ENCODE peak calls at places on chromosomes 1 and 21, in seven cellular contexts. X is HFFc6; O is activated CD4-positive, alpha-beta T cell treated with anti-CD3 and anti-CD28 coated beads, Interleukin-2, amount 50 U/mL, for 4 hours; Z is activated T-helper 1 cell treated with anti-CD3 and anti-CD28 coated beads, Interleukin-2, amount 50 U/mL, for 16 hours; K is progenitor cell of endocrine pancreas; H is GM19239; S is activated CD8-positive, alpha-beta memory T cell treated with anti-CD3 and anti-CD28 coated beads, Interleukin-2, amount 50 U/mL, for 48 hours. B is an unnamed sample.

GRCh38 chr21:46116189-46116845 is 18.4 kb downstream of the COL6A2 start:
- DNase-seq in X (no peak), O (no peak), Z (no peak), K (peak), H (no peak), S (no peak), B (no peak)

GRCh38 chr1:92536593-92537332 is 50.0 kb upstream of the GFI1 start:
- DNase-seq in X (peak), O (no peak), Z (no peak), K (no peak), H (peak), S (no peak), B (peak)

GRCh38 chr21:43864806-43865470 is at the start of gene AGPAT3:
- DNase-seq in X (no peak), O (peak), Z (no peak), K (no peak), H (peak), S (peak), B (no peak)

GRCh38 chr21:35475768-35476167 is 426.7 kb upstream of the RUNX1 start:
- DNase-seq in X (no peak), O (no peak), Z (no peak), K (no peak), H (no peak), S (no peak), B (no peak)

GRCh38 chr1:226092955-226093354 is 30.4 kb downstream of the H3-3A start:
- DNase-seq in X (no peak), O (no peak), Z (no peak), K (no peak), H (no peak), S (no peak), B (no peak)

GRCh38 chr1:8914471-8914870 is 31.2 kb upstream of the CA6 start:
- DNase-seq in X (no peak), O (no peak), Z (no peak), K (no peak), H (no peak), S (no peak), B (no peak)

GRCh38 chr1:168408531-168409242 is 128.0 kb downstream of the TBX19 start:
- DNase-seq in X (peak), O (peak), Z (peak), K (no peak), H (no peak), S (peak), B (peak)

GRCh38 chr1:163796394-163796821 is 474.7 kb downstream of the NUF2 start:
- DNase-seq in X (peak), O (no peak), Z (no peak), K (no peak), H (no peak), S (no peak), B (no peak)

GRCh38 chr1:37549341-37549740 is 4.8 kb downstream of the SNIP1 start:
- DNase-seq in X (no peak), O (no peak), Z (no peak), K (no peak), H (no peak), S (no peak), B (no peak)